ENCODE peak calls at places on chromosomes 3 and 15, in eight cellular contexts. X is ovary, D is A549, K is tibial nerve, J is sigmoid colon, I is esophagus muscularis mucosa, O is upper lobe of left lung, F is transverse colon. N is an unnamed sample.

GRCh38 chr3:182078929-182079328 is 367.2 kb downstream of the SOX2 start:
- DNase-seq in O (no peak), F (no peak), J (no peak), K (no peak), D (no peak), X (no peak), I (no peak), N (no peak)

GRCh38 chr15:28885630-28886430 is at the start of gene APBA2:
- DNase-seq in O (no peak), D (peak), X (no peak), K (no peak), J (no peak), F (no peak), I (no peak), N (no peak)

GRCh38 chr3:155112661-155113389 is 32.7 kb downstream of the MME start:
- DNase-seq in O (no peak), X (no peak), J (no peak), K (no peak), D (no peak), I (no peak), F (no peak), N (no peak)

GRCh38 chr3:4999626-5000184 is 20.5 kb downstream of the BHLHE40 start:
- DNase-seq in F (no peak), J (peak), I (no peak), D (no peak), X (no peak), O (peak), K (no peak), N (no peak)

GRCh38 chr3:178451799-178452198 is 84.4 kb upstream of the KCNMB2 start:
- DNase-seq in F (no peak), I (no peak), K (no peak), D (no peak), J (no peak), X (no peak), O (no peak), N (no peak)

GRCh38 chr15:73598540-73599195 is 34.5 kb downstream of the NPTN start:
- DNase-seq in K (no peak), I (no peak), J (no peak), D (no peak), X (no peak), O (no peak), F (no peak), N (no peak)

GRCh38 chr3:146468234-146468931 is 978 bp downstream of the PLSCR2 start:
- DNase-seq in O (no peak), F (no peak), D (no peak), K (peak), X (no peak), J (no peak), I (no peak), N (no peak)

GRCh38 chr15:44492040-44492439 is 44.9 kb upstream of the EIF3J start:
- DNase-seq in D (no peak), I (no peak), O (no peak), F (no peak), J (no peak), X (no peak), K (no peak), N (no peak)

GRCh38 chr15:33048255-33048654 is 146.3 kb downstream of the FMN1 start:
- DNase-seq in K (no peak), I (no peak), O (no peak), D (no peak), X (no peak), J (no peak), F (no peak), N (no peak)

GRCh38 chr3:62892951-62893350 is 17.7 kb upstream of the CADPS start:
- DNase-seq in J (no peak), D (no peak), I (peak), X (no peak), O (no peak), F (no peak), K (no peak), N (no peak)
- TF ChIP-seq EP300 in J (no peak), D (no peak), I (no peak), X (no peak), O (no peak), F (no peak), K (no peak), N (no peak)

GRCh38 chr3:98806583-98806982 is 43.4 kb downstream of the ST3GAL6 start:
- DNase-seq in F (no peak), O (no peak), K (no peak), X (no peak), J (no peak), I (no peak), D (no peak), N (no peak)

GRCh38 chr3:98807565-98807964 is 44.4 kb downstream of the ST3GAL6 start:
- DNase-seq in J (no peak), D (no peak), K (no peak), X (no peak), F (no peak), I (no peak), O (no peak), N (no peak)

GRCh38 chr3:98805571-98805970 is 42.4 kb downstream of the ST3GAL6 start:
- DNase-seq in X (no peak), D (no peak), O (no peak), I (no peak), F (no peak), K (no peak), J (no peak), N (no peak)

GRCh38 chr3:98808071-98808470 is 44.9 kb downstream of the ST3GAL6 start:
- DNase-seq in K (no peak), X (no peak), F (no peak), I (no peak), O (no peak), J (no peak), D (no peak), N (no peak)

DNA sequence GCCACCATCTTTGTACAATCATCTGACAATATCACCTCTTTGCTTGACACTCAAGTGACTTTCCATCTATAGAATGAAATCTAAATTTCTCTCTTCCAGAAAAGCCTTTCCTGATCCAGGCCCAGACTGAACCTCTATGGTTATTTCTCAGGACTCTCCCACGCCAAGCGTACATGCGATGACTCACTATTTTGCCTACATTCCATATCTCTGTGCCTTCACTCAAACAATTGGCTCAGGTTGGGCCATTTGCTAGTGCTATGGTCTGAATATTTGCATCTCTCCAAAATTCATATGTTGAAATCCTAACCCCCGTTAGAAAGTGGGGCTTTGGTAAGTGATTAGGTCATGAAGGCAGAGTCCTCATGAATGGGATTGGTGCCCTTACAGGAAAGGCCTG is 43.9 kb downstream of the ST3GAL6 start:
- DNase-seq in K (no peak), X (no peak), I (no peak), J (no peak), F (no peak), O (no peak), D (no peak), N (no peak)
- TF ChIP-seq EP300 in K (no peak), X (no peak), I (no peak), J (no peak), F (no peak), O (no peak), D (no peak), N (no peak)

GRCh38 chr15:70876011-70876410 is 16.2 kb downstream of the THAP10 start:
- DNase-seq in F (no peak), I (no peak), X (no peak), D (no peak), J (no peak), K (no peak), O (no peak), N (no peak)

GRCh38 chr15:70875001-70875782 is 17.0 kb downstream of the THAP10 start:
- DNase-seq in I (no peak), K (no peak), J (no peak), F (no peak), O (no peak), X (no peak), D (no peak), N (no peak)

GRCh38 chr15:70879386-70879785 is 12.8 kb downstream of the THAP10 start:
- DNase-seq in J (no peak), X (no peak), I (no peak), K (no peak), O (no peak), F (no peak), D (no peak), N (no peak)

GRCh38 chr15:70873232-70874054 is 18.8 kb downstream of the THAP10 start:
- DNase-seq in O (no peak), D (no peak), I (no peak), K (no peak), J (no peak), X (no peak), F (no peak), N (no peak)

DNA sequence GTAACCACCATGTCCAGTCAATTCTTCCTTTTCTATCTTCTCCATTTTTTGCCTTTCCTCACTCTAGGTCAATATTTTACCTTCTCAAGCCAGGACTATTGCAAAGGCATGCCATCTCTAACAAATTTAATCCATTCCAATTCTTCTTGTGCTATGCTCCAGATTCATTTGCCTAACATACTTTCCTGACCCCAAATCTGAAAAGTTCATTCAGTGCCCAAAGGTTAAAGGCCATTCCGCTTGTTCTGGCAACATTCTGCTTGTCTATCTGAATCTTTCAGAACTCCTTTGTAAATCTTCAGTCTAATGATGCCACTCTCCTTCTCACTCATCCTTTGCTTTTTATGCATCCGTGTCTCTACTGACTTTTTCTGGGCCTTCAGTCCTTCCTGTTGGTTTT is 15.6 kb downstream of the THAP10 start:
- DNase-seq in K (no peak), D (no peak), I (no peak), X (no peak), J (no peak), O (no peak), F (no peak), N (no peak)
- TF ChIP-seq EP300 in K (no peak), D (no peak), I (no peak), X (no peak), J (no peak), O (no peak), F (no peak), N (no peak)

GRCh38 chr3:132161608-132162007 is 126.8 kb upstream of the CPNE4 start:
- DNase-seq in K (no peak), D (no peak), F (no peak), O (no peak), I (no peak), J (no peak), X (no peak), N (no peak)

GRCh38 chr3:132160218-132160617 is 125.4 kb upstream of the CPNE4 start:
- DNase-seq in I (no peak), F (no peak), D (no peak), O (no peak), J (no peak), X (no peak), K (no peak), N (no peak)

GRCh38 chr3:132167870-132168269 is 133.1 kb upstream of the CPNE4 start:
- DNase-seq in O (no peak), F (no peak), D (no peak), K (no peak), I (no peak), X (no peak), J (no peak), N (no peak)

DNA sequence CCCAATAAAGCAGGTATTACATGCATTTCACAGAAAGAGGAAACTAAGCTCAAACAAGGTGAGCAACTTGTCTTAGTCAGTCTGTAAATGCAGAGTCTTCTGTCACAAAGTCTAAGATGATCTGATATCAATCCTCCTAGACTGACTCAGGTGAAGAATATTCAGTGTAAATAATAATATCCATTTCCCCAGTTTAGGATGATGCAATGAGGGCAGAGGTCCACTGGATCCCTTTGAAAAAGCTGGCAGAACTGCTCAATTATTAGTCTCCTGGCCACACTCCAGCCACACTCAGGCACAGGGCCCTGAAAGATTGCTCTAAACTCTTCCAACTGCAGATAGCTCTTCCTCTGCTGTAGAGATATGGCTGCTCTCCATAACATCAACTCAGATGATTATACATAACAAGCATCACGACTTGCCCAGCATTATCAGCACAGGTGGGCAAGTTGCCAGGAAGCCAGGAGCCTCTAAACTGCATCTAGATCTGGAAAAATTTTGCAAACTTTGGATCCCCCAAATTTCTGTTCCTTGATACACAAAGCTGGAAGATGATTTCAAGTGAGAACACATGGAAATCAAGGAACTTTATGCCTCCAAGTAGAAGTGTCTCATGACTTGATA is 129.8 kb upstream of the CPNE4 start:
- DNase-seq in D (peak), F (no peak), J (no peak), O (no peak), X (no peak), I (no peak), K (no peak), N (peak)
- TF ChIP-seq EP300 in D (peak), F (no peak), J (no peak), O (no peak), X (no peak), I (no peak), K (no peak), N (no peak)

DNA sequence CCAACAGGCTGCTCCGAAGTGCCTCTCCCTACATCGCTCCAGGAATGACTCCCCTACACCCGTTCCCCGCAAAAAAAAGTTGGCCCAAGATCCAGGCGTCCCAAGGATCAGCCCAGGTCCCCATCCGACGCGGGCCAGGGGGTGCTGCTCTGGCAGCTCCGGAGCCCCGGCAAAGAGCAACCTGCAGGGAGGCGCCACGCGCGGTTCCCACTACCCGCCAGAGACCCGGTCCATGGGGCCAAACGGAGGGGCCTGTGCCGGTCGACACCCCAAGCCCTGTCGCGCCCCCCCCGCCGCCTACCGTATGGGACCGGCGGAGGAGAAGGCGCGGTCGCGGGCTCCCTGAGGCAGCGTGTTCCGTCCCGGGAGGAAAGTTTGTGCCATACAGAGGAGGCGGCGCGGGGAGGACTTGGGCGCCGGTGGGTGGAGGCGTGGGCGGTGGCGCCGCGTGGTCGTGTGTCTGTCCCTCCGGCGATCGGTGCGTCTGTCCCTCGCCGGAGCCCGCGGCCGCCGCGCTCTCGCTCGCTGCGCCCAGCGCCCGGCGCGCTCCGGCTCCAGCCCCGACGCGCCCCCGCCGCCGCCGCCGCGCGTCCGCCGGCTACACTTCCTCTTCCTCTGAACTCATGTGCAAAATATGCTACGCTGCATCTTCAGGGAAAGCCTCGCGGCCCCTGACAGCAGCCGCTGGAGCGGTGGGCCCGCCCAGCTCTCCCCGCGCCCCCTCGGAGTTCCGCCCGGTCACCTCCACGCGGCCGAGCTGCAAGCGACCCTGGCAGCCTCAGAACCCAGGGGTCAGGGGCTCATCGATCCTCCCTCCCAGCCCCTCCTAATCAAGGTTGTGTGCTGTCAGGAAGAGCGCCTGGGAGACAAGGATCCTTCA is at the start of gene RFTN1:
- DNase-seq in I (no peak), O (peak), X (peak), J (no peak), K (peak), D (no peak), F (peak), N (no peak)
- TF ChIP-seq EP300 in I (no peak), O (no peak), X (no peak), J (no peak), K (peak), D (no peak), F (no peak), N (no peak)

DNA sequence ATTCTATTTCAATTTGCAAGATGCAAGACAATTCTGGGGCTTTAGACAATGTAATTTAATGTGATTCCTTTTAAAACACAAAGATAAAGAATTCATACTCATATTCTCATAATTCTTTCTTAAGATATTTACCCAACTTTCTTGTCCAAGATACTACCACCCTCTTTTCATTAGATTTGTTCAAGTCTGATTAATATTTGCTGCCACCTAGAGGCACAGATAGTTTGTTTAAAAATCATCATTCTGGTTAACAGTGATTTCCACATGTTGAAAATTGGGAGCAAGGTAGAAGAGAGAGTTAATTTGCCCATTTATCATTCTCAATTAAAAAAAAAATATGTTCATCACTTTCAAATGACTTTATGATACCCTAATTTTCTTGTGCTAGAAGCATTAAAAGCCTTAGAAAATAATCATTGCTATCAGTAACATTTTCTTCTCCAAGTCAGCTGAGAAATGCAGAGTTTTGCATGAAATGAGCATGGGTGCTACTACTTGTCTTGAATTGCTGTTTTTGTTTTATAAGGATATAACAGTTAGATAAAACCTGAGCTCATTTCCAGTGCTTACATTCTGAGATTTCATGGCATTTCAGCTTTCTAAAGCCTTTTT is 11.6 kb downstream of the TAMM41 start:
- DNase-seq in O (no peak), D (peak), I (no peak), F (no peak), J (no peak), K (peak), X (no peak), N (no peak)
- TF ChIP-seq EP300 in O (no peak), D (no peak), I (no peak), F (no peak), J (no peak), K (no peak), X (no peak), N (no peak)

GRCh38 chr3:122678496-122678895 is 2.1 kb upstream of the PARP14 start:
- DNase-seq in I (no peak), K (no peak), D (no peak), F (no peak), X (no peak), J (no peak), O (no peak), N (no peak)

GRCh38 chr3:122679085-122679466 is 1.6 kb upstream of the PARP14 start:
- DNase-seq in K (peak), F (peak), D (peak), X (peak), I (peak), J (peak), O (peak), N (peak)

GRCh38 chr3:122681294-122682015 is 816 bp downstream of the PARP14 start:
- DNase-seq in O (peak), F (no peak), J (no peak), K (no peak), I (no peak), D (no peak), X (no peak), N (no peak)

GRCh38 chr3:122680381-122681293 is at the start of gene PARP14:
- DNase-seq in I (no peak), X (peak), F (peak), D (peak), O (peak), K (peak), J (peak), N (peak)

GRCh38 chr3:122679467-122680291 is 960 bp upstream of the PARP14 start:
- DNase-seq in X (peak), J (peak), I (no peak), O (peak), D (peak), F (peak), K (peak), N (no peak)
- TF ChIP-seq EP300 in X (no peak), J (no peak), I (no peak), O (no peak), D (no peak), F (no peak), K (no peak), N (no peak)

DNA sequence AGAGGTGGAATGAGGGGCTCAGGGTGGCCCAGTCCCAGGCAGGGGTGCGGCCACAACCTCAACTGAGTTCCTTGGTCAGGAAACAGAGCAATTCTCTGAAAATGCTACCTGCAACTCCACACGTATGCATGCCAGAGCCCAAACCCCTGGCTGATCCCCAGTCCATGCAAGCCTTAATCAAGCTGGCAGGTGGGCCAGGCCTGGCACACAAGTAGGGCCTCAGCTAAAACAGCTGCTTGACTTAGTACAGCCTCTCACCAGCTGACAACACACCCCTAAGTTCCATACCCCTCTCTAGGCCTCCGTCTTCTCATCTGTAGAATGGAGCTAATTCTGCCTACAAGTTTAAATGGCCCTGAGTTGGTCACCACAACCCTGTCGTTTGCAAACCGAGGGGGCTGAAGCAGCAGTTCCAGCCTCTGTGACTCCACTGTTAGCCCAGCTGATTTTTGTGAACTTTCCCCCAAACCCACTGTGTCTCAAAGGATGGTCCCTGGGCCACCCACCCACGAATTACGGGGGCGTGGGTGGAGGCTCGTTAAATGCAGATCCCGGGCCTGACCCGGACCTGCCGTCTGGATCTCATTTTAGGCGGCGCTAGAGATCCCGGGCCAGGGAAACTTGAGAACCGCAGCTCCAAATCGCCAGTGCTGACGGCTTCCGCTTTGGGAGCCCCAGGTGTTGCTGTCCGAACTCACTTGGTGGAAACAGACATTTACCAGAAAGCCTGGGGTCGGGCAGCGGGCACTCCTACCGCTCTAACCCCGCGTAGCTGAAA is 927 bp downstream of the CHDH start:
- DNase-seq in D (peak), O (peak), X (peak), F (peak), I (no peak), J (peak), K (peak), N (peak)
- TF ChIP-seq EP300 in D (no peak), O (no peak), X (no peak), F (no peak), I (no peak), J (no peak), K (no peak), N (no peak)

GRCh38 chr3:33437556-33438283 is 2.5 kb downstream of the UBP1 start:
- DNase-seq in O (peak), J (no peak), K (no peak), D (no peak), F (peak), X (no peak), I (no peak), N (peak)
- TF ChIP-seq EP300 in O (no peak), J (no peak), K (no peak), D (no peak), F (no peak), X (no peak), I (no peak), N (no peak)